ENCODE peak calls at places on chromosomes 4 and X, in nine cellular contexts. F is NB4, V is suprapubic skin, C is GM10248, N is foreskin fibroblast, G is K562, R is cardiac muscle cell, W is cardiac fibroblast, M is fibroblast of lung. K is an unnamed sample.

GRCh38 chrX:124087000-124087746 is 125.7 kb downstream of the STAG2 start:
- DNase-seq in F (no peak), V (no peak), C (no peak), N (no peak), G (no peak), R (no peak), W (no peak), M (no peak), K (no peak)

GRCh38 chr4:139815646-139816601 is 150.3 kb downstream of the MGST2 start:
- DNase-seq in F (peak), V (peak), C (no peak), N (peak), G (no peak), R (peak), W (peak), M (peak), K (no peak)

GRCh38 chrX:39857780-39858179 is 240.0 kb downstream of the BCOR start:
- DNase-seq in F (peak), V (no peak), C (no peak), N (no peak), G (peak), R (no peak), W (no peak), M (no peak), K (no peak)

GRCh38 chrX:37047776-37048175 is 39.6 kb downstream of the FAM47C start:
- DNase-seq in F (no peak), V (no peak), C (no peak), N (no peak), G (no peak), R (no peak), W (no peak), M (no peak), K (no peak)

GRCh38 chr4:47490550-47490949 is 5.5 kb downstream of the ATP10D start:
- DNase-seq in F (peak), V (no peak), C (no peak), N (no peak), G (no peak), R (peak), W (peak), M (peak), K (no peak)

GRCh38 chrX:1242901-1243402 is 25.7 kb upstream of the CSF2RA start:
- DNase-seq in F (peak), V (no peak), C (peak), N (no peak), G (no peak), R (no peak), W (peak), M (no peak), K (no peak)

GRCh38 chrX:24468245-24468644 is 3.2 kb downstream of the PDK3 start:
- DNase-seq in F (peak), V (no peak), C (no peak), N (no peak), G (no peak), R (no peak), W (no peak), M (no peak), K (no peak)

GRCh38 chr4:81723927-81724587 is 252.3 kb upstream of the RASGEF1B start:
- DNase-seq in F (no peak), V (no peak), C (no peak), N (no peak), G (no peak), R (no peak), W (peak), M (no peak), K (no peak)

GRCh38 chr4:164937576-164938270 is 39.7 kb downstream of the TRIM61 start:
- DNase-seq in F (no peak), V (no peak), C (peak), N (peak), G (no peak), R (peak), W (peak), M (no peak), K (no peak)

GRCh38 chr4:32752962-32753361 is 2032.8 kb downstream of the PCDH7 start:
- DNase-seq in F (no peak), V (no peak), C (no peak), N (no peak), G (no peak), R (no peak), W (no peak), M (no peak), K (no peak)

GRCh38 chrX:149877636-149878035 is 3.3 kb upstream of the MAGEA8 start:
- DNase-seq in F (no peak), V (no peak), C (no peak), N (peak), G (no peak), R (no peak), W (peak), M (peak), K (no peak)

GRCh38 chrX:9948406-9948805 is 18.8 kb upstream of the CLDN34 start:
- DNase-seq in F (no peak), V (no peak), C (no peak), N (no peak), G (no peak), R (no peak), W (no peak), M (peak), K (no peak)

GRCh38 chrX:19904778-19905367 is 17.5 kb upstream of the SH3KBP1 start:
- DNase-seq in F (peak), V (no peak), C (peak), N (no peak), G (peak), R (peak), W (peak), M (peak), K (peak)

GRCh38 chr4:143307536-143307935 is 29.1 kb upstream of the GAB1 start:
- DNase-seq in F (no peak), V (no peak), C (no peak), N (no peak), G (no peak), R (no peak), W (no peak), M (no peak), K (no peak)

GRCh38 chr4:80926446-80926845 is 104.1 kb upstream of the BMP3 start:
- DNase-seq in F (no peak), V (no peak), C (no peak), N (no peak), G (no peak), R (no peak), W (no peak), M (peak), K (no peak)

GRCh38 chr4:21012851-21013331 is 312.6 kb downstream of the PACRGL start:
- DNase-seq in F (no peak), V (no peak), C (no peak), N (peak), G (no peak), R (no peak), W (peak), M (peak), K (no peak)

GRCh38 chrX:48025561-48025960 is 18.8 kb downstream of the SPACA5 start:
- DNase-seq in F (peak), V (no peak), C (peak), N (peak), G (peak), R (peak), W (peak), M (peak), K (no peak)

GRCh38 chrX:38061335-38061734 is 55.0 kb downstream of the SYTL5 start:
- DNase-seq in F (peak), V (no peak), C (no peak), N (peak), G (no peak), R (no peak), W (peak), M (peak), K (no peak)

GRCh38 chr4:79042079-79042674 is 102.9 kb upstream of the PAQR3 start:
- DNase-seq in F (peak), V (no peak), C (no peak), N (no peak), G (peak), R (peak), W (peak), M (peak), K (no peak)

GRCh38 chr4:10023806-10024205 is 2.5 kb upstream of the SLC2A9 start:
- DNase-seq in F (no peak), V (no peak), C (no peak), N (no peak), G (no peak), R (no peak), W (peak), M (no peak), K (no peak)

GRCh38 chrX:79568309-79568708 is 201.2 kb upstream of the ITM2A start:
- DNase-seq in F (no peak), V (no peak), C (no peak), N (no peak), G (no peak), R (no peak), W (no peak), M (no peak), K (no peak)

GRCh38 chr4:143089291-143089690 is 95.4 kb upstream of the USP38 start:
- DNase-seq in F (no peak), V (no peak), C (no peak), N (no peak), G (no peak), R (peak), W (no peak), M (peak), K (no peak)

GRCh38 chrX:87140800-87141483 is 376.7 kb upstream of the KLHL4 start:
- DNase-seq in F (no peak), V (no peak), C (no peak), N (no peak), G (no peak), R (no peak), W (no peak), M (no peak), K (no peak)

GRCh38 chr4:24745172-24745895 is 50.0 kb upstream of the SOD3 start:
- DNase-seq in F (no peak), V (no peak), C (no peak), N (no peak), G (no peak), R (no peak), W (no peak), M (peak), K (no peak)

GRCh38 chrX:69323786-69324720 is 158.8 kb upstream of the PJA1 start:
- DNase-seq in F (no peak), V (no peak), C (peak), N (no peak), G (no peak), R (no peak), W (no peak), M (no peak), K (peak)

GRCh38 chr4:158129649-158130048 is 43.2 kb downstream of the GASK1B start:
- DNase-seq in F (no peak), V (no peak), C (no peak), N (no peak), G (no peak), R (no peak), W (peak), M (peak), K (no peak)

GRCh38 chrX:150094996-150095395 is 156.7 kb upstream of the EOLA2 start:
- DNase-seq in F (no peak), V (no peak), C (no peak), N (no peak), G (no peak), R (no peak), W (no peak), M (peak), K (no peak)

GRCh38 chrX:118990512-118991227 is 16.3 kb downstream of the LONRF3 start:
- DNase-seq in F (no peak), V (no peak), C (no peak), N (no peak), G (no peak), R (no peak), W (no peak), M (no peak), K (peak)

GRCh38 chrX:54042609-54043010 is 1.7 kb downstream of the PHF8 start:
- DNase-seq in F (peak), V (peak), C (peak), N (peak), G (peak), R (peak), W (peak), M (peak), K (no peak)
- TF ChIP-seq CTCF in F (no peak), V (peak), C (peak), N (peak), G (peak), R (peak), W (peak), M (peak), K (peak)

GRCh38 chr4:1601852-1602525 is 82.1 kb downstream of the FAM53A start:
- DNase-seq in F (no peak), V (peak), C (no peak), N (no peak), G (no peak), R (peak), W (no peak), M (no peak), K (no peak)

GRCh38 chr4:1602621-1603412 is 81.3 kb downstream of the FAM53A start:
- DNase-seq in F (no peak), V (peak), C (no peak), N (no peak), G (no peak), R (no peak), W (no peak), M (no peak), K (no peak)

GRCh38 chr4:1604181-1604705 is 79.9 kb downstream of the FAM53A start:
- DNase-seq in F (no peak), V (peak), C (no peak), N (no peak), G (peak), R (no peak), W (no peak), M (peak), K (no peak)

GRCh38 chr4:1603413-1604135 is 80.5 kb downstream of the FAM53A start:
- DNase-seq in F (no peak), V (peak), C (no peak), N (no peak), G (no peak), R (no peak), W (no peak), M (no peak), K (no peak)

DNA sequence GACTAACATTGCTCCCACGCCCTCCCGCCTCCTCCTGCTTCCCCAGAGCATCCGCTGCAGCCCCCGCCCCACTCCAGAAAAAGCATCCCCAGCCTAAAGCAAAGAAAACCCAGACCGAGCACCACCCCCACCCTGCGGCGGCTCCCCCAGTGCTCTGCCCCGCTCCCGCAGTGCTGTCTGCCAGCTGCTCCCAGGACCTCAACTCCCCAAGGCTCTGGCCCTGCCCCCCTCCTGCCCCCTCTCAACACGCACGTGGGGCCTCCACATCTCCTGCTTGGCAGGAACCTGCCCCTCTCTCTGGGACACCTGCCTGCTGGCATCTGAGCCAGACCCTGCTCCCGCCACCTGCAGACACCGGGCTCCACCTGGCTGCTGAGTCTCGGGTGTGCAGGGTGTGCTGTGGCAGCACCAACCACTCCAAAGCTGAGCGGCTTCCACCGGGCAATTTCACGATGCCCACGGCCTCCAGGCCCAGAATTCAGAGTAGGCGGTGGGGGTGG is 79.4 kb downstream of the FAM53A start:
- DNase-seq in F (no peak), V (peak), C (no peak), N (no peak), G (no peak), R (no peak), W (no peak), M (no peak), K (no peak)
- TF ChIP-seq CTCF in F (no peak), V (no peak), C (peak), N (no peak), G (peak), R (no peak), W (no peak), M (no peak), K (no peak)

GRCh38 chrX:151984891-151985290 is 10.4 kb upstream of the GABRE start:
- DNase-seq in F (peak), V (no peak), C (no peak), N (no peak), G (no peak), R (no peak), W (peak), M (no peak), K (no peak)

GRCh38 chrX:151985955-151986354 is 11.5 kb upstream of the GABRE start:
- DNase-seq in F (no peak), V (no peak), C (no peak), N (peak), G (no peak), R (no peak), W (peak), M (peak), K (no peak)

GRCh38 chrX:151987108-151987507 is 12.6 kb upstream of the GABRE start:
- DNase-seq in F (no peak), V (no peak), C (no peak), N (no peak), G (no peak), R (no peak), W (no peak), M (no peak), K (no peak)

GRCh38 chrX:151984328-151984727 is 9.9 kb upstream of the GABRE start:
- DNase-seq in F (peak), V (no peak), C (no peak), N (peak), G (no peak), R (no peak), W (peak), M (peak), K (no peak)

GRCh38 chrX:151985531-151985930 is 11.1 kb upstream of the GABRE start:
- DNase-seq in F (no peak), V (no peak), C (no peak), N (no peak), G (no peak), R (no peak), W (no peak), M (no peak), K (no peak)
- TF ChIP-seq CTCF in F (no peak), V (no peak), C (no peak), N (no peak), G (no peak), R (no peak), W (no peak), M (no peak), K (no peak)

GRCh38 chrX:154797006-154797405 is 8.3 kb downstream of the MPP1 start:
- DNase-seq in F (no peak), V (no peak), C (no peak), N (no peak), G (no peak), R (no peak), W (peak), M (peak), K (no peak)
- TF ChIP-seq CTCF in F (no peak), V (no peak), C (no peak), N (no peak), G (no peak), R (no peak), W (no peak), M (no peak), K (no peak)

DNA sequence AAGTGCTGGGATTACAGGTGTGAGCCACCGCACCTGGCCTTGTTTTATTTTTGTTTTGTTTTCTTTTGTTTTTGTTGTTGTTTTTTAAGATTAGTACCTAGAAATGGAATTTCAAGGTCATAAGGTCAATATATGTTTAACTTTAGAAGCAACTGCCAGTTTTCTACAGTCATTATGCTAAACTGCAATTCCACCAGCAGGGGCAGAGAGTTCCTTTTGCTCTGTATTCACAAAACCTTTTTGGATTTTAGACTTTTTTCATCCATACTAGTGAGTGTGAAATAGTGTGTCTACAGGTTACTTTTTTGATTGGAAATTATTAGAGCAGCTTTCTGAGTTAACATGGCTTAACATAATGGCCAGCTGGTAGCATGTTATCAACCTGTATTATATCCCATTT is 580.6 kb downstream of the TRIML1 start:
- DNase-seq in F (no peak), V (no peak), C (no peak), N (no peak), G (no peak), R (no peak), W (no peak), M (no peak), K (no peak)
- TF ChIP-seq CTCF in F (no peak), V (no peak), C (no peak), N (no peak), G (no peak), R (no peak), W (peak), M (no peak), K (peak)

DNA sequence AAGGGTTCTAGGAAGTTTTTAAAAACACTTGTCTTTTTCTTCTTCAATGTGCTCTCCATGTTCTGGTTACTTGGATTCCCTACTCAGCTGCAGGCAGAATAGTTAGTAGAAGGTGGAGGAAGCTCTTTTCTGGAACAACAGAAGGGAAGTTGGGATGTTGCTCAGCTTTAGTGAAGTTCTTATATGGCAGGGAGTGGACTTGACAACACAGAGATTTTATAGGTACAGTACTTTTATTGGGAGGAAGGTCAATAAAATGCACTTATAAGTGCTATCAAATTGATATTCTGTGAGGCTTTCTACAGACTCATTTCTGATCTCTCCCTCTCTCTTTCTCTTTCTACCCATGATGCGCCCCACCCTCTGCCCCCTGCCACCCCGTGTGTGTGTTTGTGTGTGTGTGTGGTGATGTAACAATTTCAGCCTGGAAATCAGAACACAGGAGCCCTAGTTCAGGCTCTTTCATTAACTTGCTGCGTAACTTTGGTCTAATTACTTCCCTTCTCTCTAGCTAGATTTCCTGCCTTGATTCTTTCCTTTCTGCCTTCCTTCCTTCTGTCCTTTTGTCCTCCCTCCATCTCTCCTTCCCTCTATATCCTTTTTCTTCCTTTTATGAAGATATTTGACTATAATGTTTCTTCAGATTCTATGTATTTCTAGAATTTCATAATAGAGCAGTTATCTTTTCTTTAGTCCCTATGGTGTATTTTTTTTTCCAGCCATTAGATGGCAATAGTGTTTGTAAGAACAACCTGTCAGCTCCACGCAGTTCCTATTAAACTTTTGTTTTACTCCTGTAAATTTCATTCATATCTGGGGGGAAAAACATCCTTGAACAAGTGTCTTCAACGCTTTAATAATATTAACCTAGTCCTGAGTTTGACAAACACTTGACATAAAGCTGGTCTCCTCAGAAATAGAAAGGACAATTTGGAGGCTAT is 37.1 kb downstream of the HEPH start:
- DNase-seq in F (peak), V (no peak), C (peak), N (peak), G (no peak), R (no peak), W (peak), M (no peak), K (no peak)
- TF ChIP-seq CTCF in F (peak), V (no peak), C (peak), N (no peak), G (peak), R (peak), W (no peak), M (peak), K (peak)

DNA sequence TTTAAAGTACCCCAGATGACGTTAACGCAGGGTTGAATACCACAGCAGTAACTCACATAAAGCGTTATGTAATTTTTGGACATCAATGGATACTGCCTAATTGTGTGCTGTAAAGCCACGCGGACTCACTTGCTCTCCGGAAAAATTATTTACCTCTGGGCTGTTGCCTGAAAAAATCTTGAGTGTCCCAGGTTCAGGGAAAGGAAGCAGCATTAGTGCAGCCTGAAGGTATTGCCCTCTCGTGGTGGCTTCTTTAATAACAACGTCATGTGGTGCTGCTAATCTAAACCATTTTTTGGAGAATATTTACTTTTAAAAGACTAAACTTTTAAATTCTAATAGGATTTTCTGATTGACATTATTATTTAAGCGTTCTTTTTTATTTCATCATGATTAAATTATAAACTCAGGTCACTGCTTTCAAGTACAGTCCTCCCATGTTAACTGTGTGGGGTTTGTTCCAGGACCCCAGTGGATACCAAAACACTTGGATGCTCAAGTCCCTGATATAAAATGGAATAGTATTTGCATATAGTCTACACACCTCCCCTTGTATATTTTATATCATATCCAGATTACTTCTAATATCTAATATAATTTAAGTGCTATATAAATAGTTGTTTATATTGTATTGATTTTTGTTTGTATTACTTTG is 384.8 kb downstream of the FAM133A start:
- DNase-seq in F (peak), V (no peak), C (peak), N (no peak), G (peak), R (peak), W (peak), M (no peak), K (no peak)
- TF ChIP-seq CTCF in F (peak), V (peak), C (no peak), N (no peak), G (peak), R (no peak), W (peak), M (no peak), K (peak)